ENCODE peak calls at places on chromosome 17, in seven cellular contexts. One of them, this sample, is unnamed.

GRCh38 chr17:65953316-65954147 is 238.4 kb downstream of the CEP112 start:
- DNase-seq in astrocyte of the spinal cord: peak
- DNase-seq in hepatocyte: no peak
- DNase-seq in body of pancreas: no peak
- DNase-seq in gastrocnemius medialis: no peak
- DNase-seq in HFFc6: no peak
- DNase-seq in fibroblast of pulmonary artery: no peak
- DNase-seq in this sample: no peak

GRCh38 chr17:74702132-74702876 is 10.4 kb downstream of the CD300LF start:
- DNase-seq in astrocyte of the spinal cord: no peak
- DNase-seq in hepatocyte: no peak
- DNase-seq in body of pancreas: no peak
- DNase-seq in gastrocnemius medialis: no peak
- DNase-seq in HFFc6: no peak
- DNase-seq in fibroblast of pulmonary artery: no peak
- DNase-seq in this sample: no peak

GRCh38 chr17:57106107-57106835 is 21.2 kb downstream of the AKAP1 start:
- DNase-seq in astrocyte of the spinal cord: no peak
- DNase-seq in hepatocyte: no peak
- DNase-seq in body of pancreas: peak
- DNase-seq in gastrocnemius medialis: peak
- DNase-seq in HFFc6: no peak
- DNase-seq in fibroblast of pulmonary artery: no peak
- DNase-seq in this sample: no peak

GRCh38 chr17:7289256-7290032 is 5.0 kb downstream of the YBX2 start:
- DNase-seq in astrocyte of the spinal cord: no peak
- DNase-seq in hepatocyte: no peak
- DNase-seq in body of pancreas: no peak
- DNase-seq in gastrocnemius medialis: no peak
- DNase-seq in HFFc6: no peak
- DNase-seq in fibroblast of pulmonary artery: no peak
- DNase-seq in this sample: no peak

GRCh38 chr17:34725740-34726139 is 146.4 kb downstream of the TMEM132E start:
- DNase-seq in astrocyte of the spinal cord: no peak
- DNase-seq in hepatocyte: no peak
- DNase-seq in body of pancreas: no peak
- DNase-seq in gastrocnemius medialis: no peak
- DNase-seq in HFFc6: no peak
- DNase-seq in fibroblast of pulmonary artery: no peak
- DNase-seq in this sample: no peak

GRCh38 chr17:64091116-64091515 is 38.8 kb downstream of the ERN1 start:
- DNase-seq in astrocyte of the spinal cord: no peak
- DNase-seq in hepatocyte: no peak
- DNase-seq in body of pancreas: no peak
- DNase-seq in gastrocnemius medialis: no peak
- DNase-seq in HFFc6: peak
- DNase-seq in fibroblast of pulmonary artery: peak
- DNase-seq in this sample: no peak

GRCh38 chr17:68566145-68566738 is 34.9 kb downstream of the FAM20A start:
- DNase-seq in astrocyte of the spinal cord: no peak
- DNase-seq in hepatocyte: no peak
- DNase-seq in body of pancreas: no peak
- DNase-seq in gastrocnemius medialis: no peak
- DNase-seq in HFFc6: no peak
- DNase-seq in fibroblast of pulmonary artery: peak
- DNase-seq in this sample: no peak

GRCh38 chr17:59534583-59534982 is 30.8 kb upstream of the DHX40 start:
- DNase-seq in astrocyte of the spinal cord: no peak
- DNase-seq in hepatocyte: no peak
- DNase-seq in body of pancreas: no peak
- DNase-seq in gastrocnemius medialis: no peak
- DNase-seq in HFFc6: no peak
- DNase-seq in fibroblast of pulmonary artery: peak
- DNase-seq in this sample: no peak

GRCh38 chr17:219696-220095 is 38.2 kb upstream of the DOC2B start:
- DNase-seq in astrocyte of the spinal cord: no peak
- DNase-seq in hepatocyte: no peak
- DNase-seq in body of pancreas: no peak
- DNase-seq in gastrocnemius medialis: no peak
- DNase-seq in HFFc6: no peak
- DNase-seq in fibroblast of pulmonary artery: no peak
- DNase-seq in this sample: no peak

GRCh38 chr17:57201481-57201880 is 54.8 kb upstream of the MSI2 start:
- DNase-seq in astrocyte of the spinal cord: no peak
- DNase-seq in hepatocyte: no peak
- DNase-seq in body of pancreas: no peak
- DNase-seq in gastrocnemius medialis: no peak
- DNase-seq in HFFc6: no peak
- DNase-seq in fibroblast of pulmonary artery: no peak
- DNase-seq in this sample: no peak

GRCh38 chr17:77420804-77421634 is 280.2 kb downstream of the SEC14L1 start:
- DNase-seq in astrocyte of the spinal cord: peak
- DNase-seq in hepatocyte: peak
- DNase-seq in body of pancreas: peak
- DNase-seq in gastrocnemius medialis: no peak
- DNase-seq in HFFc6: peak
- DNase-seq in fibroblast of pulmonary artery: peak
- DNase-seq in this sample: no peak

GRCh38 chr17:8066841-8067775 is 20.4 kb downstream of the ALOX12B start:
- DNase-seq in astrocyte of the spinal cord: no peak
- DNase-seq in hepatocyte: no peak
- DNase-seq in body of pancreas: no peak
- DNase-seq in gastrocnemius medialis: no peak
- DNase-seq in HFFc6: no peak
- DNase-seq in fibroblast of pulmonary artery: no peak
- DNase-seq in this sample: no peak

GRCh38 chr17:880074-880870 is 98.1 kb downstream of the MRM3 start:
- DNase-seq in astrocyte of the spinal cord: peak
- DNase-seq in hepatocyte: no peak
- DNase-seq in body of pancreas: peak
- DNase-seq in gastrocnemius medialis: no peak
- DNase-seq in HFFc6: peak
- DNase-seq in fibroblast of pulmonary artery: peak
- DNase-seq in this sample: no peak

GRCh38 chr17:77677637-77678036 is 280.9 kb upstream of the TNRC6C start:
- DNase-seq in astrocyte of the spinal cord: no peak
- DNase-seq in hepatocyte: no peak
- DNase-seq in body of pancreas: no peak
- DNase-seq in gastrocnemius medialis: no peak
- DNase-seq in HFFc6: no peak
- DNase-seq in fibroblast of pulmonary artery: no peak
- DNase-seq in this sample: no peak

GRCh38 chr17:78351449-78352006 is 8.3 kb downstream of the SOCS3 start:
- DNase-seq in astrocyte of the spinal cord: peak
- DNase-seq in hepatocyte: peak
- DNase-seq in body of pancreas: peak
- DNase-seq in gastrocnemius medialis: peak
- DNase-seq in HFFc6: peak
- DNase-seq in fibroblast of pulmonary artery: peak
- DNase-seq in this sample: peak

GRCh38 chr17:71163121-71163812 is 957.6 kb upstream of the SOX9 start:
- DNase-seq in astrocyte of the spinal cord: peak
- DNase-seq in hepatocyte: peak
- DNase-seq in body of pancreas: peak
- DNase-seq in gastrocnemius medialis: no peak
- DNase-seq in HFFc6: no peak
- DNase-seq in fibroblast of pulmonary artery: peak
- DNase-seq in this sample: no peak

GRCh38 chr17:51640108-51640622 is 379.8 kb downstream of the UTP18 start:
- DNase-seq in astrocyte of the spinal cord: no peak
- DNase-seq in hepatocyte: no peak
- DNase-seq in body of pancreas: no peak
- DNase-seq in gastrocnemius medialis: no peak
- DNase-seq in HFFc6: no peak
- DNase-seq in fibroblast of pulmonary artery: no peak
- DNase-seq in this sample: no peak

GRCh38 chr17:52120465-52120864 is 38.0 kb downstream of the CA10 start:
- DNase-seq in astrocyte of the spinal cord: no peak
- DNase-seq in hepatocyte: no peak
- DNase-seq in body of pancreas: no peak
- DNase-seq in gastrocnemius medialis: no peak
- DNase-seq in HFFc6: no peak
- DNase-seq in fibroblast of pulmonary artery: no peak
- DNase-seq in this sample: no peak

GRCh38 chr17:78969865-78970264 is 9.9 kb downstream of the LGALS3BP start:
- DNase-seq in astrocyte of the spinal cord: no peak
- DNase-seq in hepatocyte: no peak
- DNase-seq in body of pancreas: no peak
- DNase-seq in gastrocnemius medialis: no peak
- DNase-seq in HFFc6: no peak
- DNase-seq in fibroblast of pulmonary artery: no peak
- DNase-seq in this sample: no peak

GRCh38 chr17:41917192-41917591 is 1.6 kb downstream of the ACLY start:
- DNase-seq in astrocyte of the spinal cord: peak
- DNase-seq in hepatocyte: peak
- DNase-seq in body of pancreas: peak
- DNase-seq in gastrocnemius medialis: no peak
- DNase-seq in HFFc6: peak
- DNase-seq in fibroblast of pulmonary artery: peak
- DNase-seq in this sample: no peak

GRCh38 chr17:3012926-3013581 is 50.4 kb downstream of the OR1D5 start:
- DNase-seq in astrocyte of the spinal cord: peak
- DNase-seq in hepatocyte: peak
- DNase-seq in body of pancreas: peak
- DNase-seq in gastrocnemius medialis: peak
- DNase-seq in HFFc6: peak
- DNase-seq in fibroblast of pulmonary artery: peak
- DNase-seq in this sample: peak
- TF ChIP-seq CTCF in astrocyte of the spinal cord: peak
- TF ChIP-seq CTCF in hepatocyte: peak
- TF ChIP-seq CTCF in body of pancreas: peak
- TF ChIP-seq CTCF in gastrocnemius medialis: peak
- TF ChIP-seq CTCF in HFFc6: peak
- TF ChIP-seq CTCF in fibroblast of pulmonary artery: peak
- TF ChIP-seq CTCF in this sample: peak

GRCh38 chr17:55322451-55322985 is 57.8 kb downstream of the HLF start:
- DNase-seq in astrocyte of the spinal cord: no peak
- DNase-seq in hepatocyte: no peak
- DNase-seq in body of pancreas: no peak
- DNase-seq in gastrocnemius medialis: no peak
- DNase-seq in HFFc6: peak
- DNase-seq in fibroblast of pulmonary artery: no peak
- DNase-seq in this sample: no peak

GRCh38 chr17:55326030-55326429 is 61.3 kb downstream of the HLF start:
- DNase-seq in astrocyte of the spinal cord: no peak
- DNase-seq in hepatocyte: no peak
- DNase-seq in body of pancreas: no peak
- DNase-seq in gastrocnemius medialis: no peak
- DNase-seq in HFFc6: no peak
- DNase-seq in fibroblast of pulmonary artery: no peak
- DNase-seq in this sample: no peak

GRCh38 chr17:55325405-55325804 is 60.6 kb downstream of the HLF start:
- DNase-seq in astrocyte of the spinal cord: no peak
- DNase-seq in hepatocyte: no peak
- DNase-seq in body of pancreas: no peak
- DNase-seq in gastrocnemius medialis: no peak
- DNase-seq in HFFc6: no peak
- DNase-seq in fibroblast of pulmonary artery: no peak
- DNase-seq in this sample: no peak

GRCh38 chr17:55323518-55324295 is 58.9 kb downstream of the HLF start:
- DNase-seq in astrocyte of the spinal cord: no peak
- DNase-seq in hepatocyte: no peak
- DNase-seq in body of pancreas: no peak
- DNase-seq in gastrocnemius medialis: no peak
- DNase-seq in HFFc6: no peak
- DNase-seq in fibroblast of pulmonary artery: no peak
- DNase-seq in this sample: no peak

DNA sequence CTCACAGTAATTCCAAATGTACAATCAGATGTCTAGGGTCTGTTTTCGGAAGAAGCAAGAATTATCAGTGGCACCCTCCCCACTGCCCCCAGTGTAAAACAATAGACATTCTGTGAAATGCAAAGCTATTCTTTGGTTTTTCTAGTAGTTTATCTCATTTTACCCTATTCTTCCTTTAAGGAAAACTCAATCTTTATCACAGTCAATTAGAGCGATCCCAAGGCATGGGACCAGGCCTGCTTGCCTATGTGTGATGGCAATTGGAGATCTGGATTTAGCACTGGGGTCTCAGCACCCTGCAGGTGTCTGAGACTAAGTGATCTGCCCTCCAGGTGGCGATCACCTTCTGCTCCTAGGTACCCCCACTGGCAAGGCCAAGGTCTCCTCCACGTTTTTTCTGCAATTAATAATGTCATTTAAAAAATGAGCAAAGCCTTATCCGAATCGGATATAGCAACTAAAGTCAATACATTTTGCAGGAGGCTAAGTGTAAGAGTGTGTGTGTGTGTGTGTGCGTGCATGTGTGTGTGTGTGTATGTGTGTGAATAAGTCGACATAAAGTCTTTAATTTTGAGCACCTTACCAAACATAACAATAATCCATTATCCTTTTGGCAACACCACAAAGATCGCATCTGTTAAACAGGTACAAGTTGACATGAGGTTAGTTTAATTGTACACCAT is 59.7 kb downstream of the HLF start:
- DNase-seq in astrocyte of the spinal cord: no peak
- DNase-seq in hepatocyte: no peak
- DNase-seq in body of pancreas: no peak
- DNase-seq in gastrocnemius medialis: no peak
- DNase-seq in HFFc6: no peak
- DNase-seq in fibroblast of pulmonary artery: no peak
- DNase-seq in this sample: no peak
- TF ChIP-seq CTCF in astrocyte of the spinal cord: no peak
- TF ChIP-seq CTCF in hepatocyte: no peak
- TF ChIP-seq CTCF in body of pancreas: no peak
- TF ChIP-seq CTCF in gastrocnemius medialis: no peak
- TF ChIP-seq CTCF in HFFc6: no peak
- TF ChIP-seq CTCF in fibroblast of pulmonary artery: no peak
- TF ChIP-seq CTCF in this sample: no peak

GRCh38 chr17:31880311-31880710 is 21.2 kb downstream of the UTP6 start:
- DNase-seq in astrocyte of the spinal cord: no peak
- DNase-seq in hepatocyte: no peak
- DNase-seq in body of pancreas: no peak
- DNase-seq in gastrocnemius medialis: no peak
- DNase-seq in HFFc6: no peak
- DNase-seq in fibroblast of pulmonary artery: no peak
- DNase-seq in this sample: no peak
- TF ChIP-seq CTCF in astrocyte of the spinal cord: no peak
- TF ChIP-seq CTCF in hepatocyte: no peak
- TF ChIP-seq CTCF in body of pancreas: no peak
- TF ChIP-seq CTCF in gastrocnemius medialis: no peak
- TF ChIP-seq CTCF in HFFc6: no peak
- TF ChIP-seq CTCF in fibroblast of pulmonary artery: no peak
- TF ChIP-seq CTCF in this sample: no peak

DNA sequence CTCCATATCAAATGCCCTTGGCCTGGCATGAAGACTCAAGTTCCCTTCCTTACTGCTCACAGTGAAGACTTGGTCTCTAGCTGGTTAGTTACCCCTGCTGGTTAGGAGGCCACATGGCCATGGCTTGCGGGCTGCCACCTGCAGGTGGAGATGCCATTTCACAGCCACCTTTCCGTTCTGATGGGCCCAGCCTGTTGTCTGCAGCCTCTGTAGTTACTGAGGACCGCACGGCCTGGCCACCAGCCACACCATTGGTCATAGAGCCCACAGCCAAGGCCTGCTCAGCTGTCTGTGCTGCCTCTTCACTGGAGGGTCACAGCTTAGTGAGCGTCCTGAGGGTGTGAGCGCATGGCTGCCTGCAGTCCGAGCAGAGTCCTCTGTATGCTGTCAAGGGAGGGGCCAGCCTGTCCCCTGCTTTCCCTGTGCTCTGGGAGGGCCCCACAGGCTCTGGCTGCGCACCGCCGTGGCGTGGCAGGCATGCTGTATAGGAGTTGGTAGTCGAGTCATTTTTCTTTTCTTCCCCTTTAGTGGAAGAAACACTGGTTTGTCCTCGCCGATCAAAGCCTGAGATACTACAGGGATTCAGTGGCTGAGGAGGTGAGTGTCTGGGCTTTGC is 59.2 kb downstream of the PLD6 start:
- DNase-seq in astrocyte of the spinal cord: no peak
- DNase-seq in hepatocyte: peak
- DNase-seq in body of pancreas: no peak
- DNase-seq in gastrocnemius medialis: peak
- DNase-seq in HFFc6: no peak
- DNase-seq in fibroblast of pulmonary artery: no peak
- DNase-seq in this sample: no peak
- TF ChIP-seq CTCF in astrocyte of the spinal cord: peak
- TF ChIP-seq CTCF in hepatocyte: peak
- TF ChIP-seq CTCF in body of pancreas: no peak
- TF ChIP-seq CTCF in gastrocnemius medialis: peak
- TF ChIP-seq CTCF in HFFc6: peak
- TF ChIP-seq CTCF in fibroblast of pulmonary artery: no peak
- TF ChIP-seq CTCF in this sample: no peak